ENCODE peak calls at places on chromosomes 4 and X, in five cellular contexts. R is A549, O is cardiac muscle cell, I is cardiac fibroblast, T is breast epithelium. H is an unnamed sample.

GRCh38 chrX:149903889-149904748 is 23.1 kb downstream of the MAGEA8 start:
- DNase-seq in T (no peak), R (peak), O (no peak), I (peak), H (no peak)

GRCh38 chr4:13248621-13249298 is 235.4 kb downstream of the RAB28 start:
- DNase-seq in I (peak), R (no peak), T (no peak), O (no peak), H (no peak)

GRCh38 chr4:180558427-180558826 is 1684.8 kb upstream of the TENM3 start:
- DNase-seq in O (no peak), R (no peak), I (no peak), T (no peak), H (no peak)

GRCh38 chrX:17078031-17078730 is 131.7 kb downstream of the REPS2 start:
- DNase-seq in I (no peak), T (no peak), R (no peak), O (no peak), H (no peak)

GRCh38 chrX:138128025-138128671 is 562.2 kb downstream of the ZIC3 start:
- DNase-seq in I (peak), O (peak), R (peak), T (no peak), H (peak)

GRCh38 chr4:55278316-55278715 is 67.7 kb upstream of the SRD5A3 start:
- DNase-seq in O (no peak), I (no peak), T (no peak), R (no peak), H (no peak)

GRCh38 chr4:11698846-11699590 is 270.3 kb upstream of the HS3ST1 start:
- DNase-seq in O (no peak), I (peak), R (no peak), T (no peak), H (no peak)

GRCh38 chr4:152860057-152860456 is 76.1 kb upstream of the FHDC1 start:
- DNase-seq in O (no peak), I (no peak), R (no peak), T (no peak), H (no peak)

GRCh38 chrX:155216940-155217450 is 735 bp downstream of the VBP1 start:
- DNase-seq in R (no peak), I (peak), T (no peak), O (peak), H (peak)

GRCh38 chrX:38717871-38718270 is 83.4 kb upstream of the MID1IP1 start:
- DNase-seq in R (peak), O (peak), I (peak), T (no peak), H (no peak)

GRCh38 chr4:150005537-150005936 is 72.7 kb upstream of the DCLK2 start:
- DNase-seq in I (no peak), T (no peak), R (no peak), O (no peak), H (no peak)

GRCh38 chr4:104494822-104495559 is at the start of gene CXXC4:
- DNase-seq in I (peak), O (peak), R (peak), T (peak), H (peak)

GRCh38 chr4:33722800-33723511 is 2521.4 kb downstream of the ARAP2 start:
- DNase-seq in I (peak), O (no peak), T (no peak), R (no peak), H (no peak)

GRCh38 chr4:8215641-8216442 is 16.8 kb downstream of the SH3TC1 start:
- DNase-seq in I (no peak), T (no peak), R (no peak), O (no peak), H (no peak)

GRCh38 chr4:156673483-156673882 is 298.1 kb downstream of the PDGFC start:
- DNase-seq in R (no peak), T (no peak), I (peak), O (no peak), H (no peak)

GRCh38 chrX:122092978-122093377 is 1045.6 kb downstream of the GLUD2 start:
- DNase-seq in I (no peak), O (no peak), T (no peak), R (no peak), H (no peak)

GRCh38 chr4:762211-763190 is 56.9 kb downstream of the PCGF3 start:
- DNase-seq in I (peak), O (no peak), R (no peak), T (no peak), H (no peak)

GRCh38 chr4:30717208-30718020 is 2.8 kb upstream of the PCDH7 start:
- DNase-seq in I (peak), R (peak), T (no peak), O (peak), H (peak)

GRCh38 chr4:98568896-98569663 is 89.3 kb downstream of the TSPAN5 start:
- DNase-seq in T (no peak), I (no peak), O (no peak), R (no peak), H (no peak)

GRCh38 chr4:44121210-44121609 is 327.4 kb downstream of the KCTD8 start:
- DNase-seq in O (no peak), T (no peak), I (no peak), R (no peak), H (no peak)

GRCh38 chr4:83114576-83114975 is at the start of gene PLAC8:
- DNase-seq in I (no peak), O (no peak), T (no peak), R (no peak), H (no peak)

GRCh38 chrX:154022716-154023115 is 3.0 kb upstream of the IRAK1 start:
- DNase-seq in O (no peak), T (no peak), I (no peak), R (no peak), H (no peak)

GRCh38 chr4:140673729-140674128 is 82.5 kb downstream of the TBC1D9 start:
- DNase-seq in O (no peak), T (no peak), R (no peak), I (no peak), H (no peak)

GRCh38 chr4:140672366-140672765 is 83.8 kb downstream of the TBC1D9 start:
- DNase-seq in R (no peak), T (no peak), I (no peak), O (no peak), H (no peak)

GRCh38 chr4:140681201-140681600 is 75.0 kb downstream of the TBC1D9 start:
- DNase-seq in I (no peak), T (no peak), R (no peak), O (no peak), H (no peak)

DNA sequence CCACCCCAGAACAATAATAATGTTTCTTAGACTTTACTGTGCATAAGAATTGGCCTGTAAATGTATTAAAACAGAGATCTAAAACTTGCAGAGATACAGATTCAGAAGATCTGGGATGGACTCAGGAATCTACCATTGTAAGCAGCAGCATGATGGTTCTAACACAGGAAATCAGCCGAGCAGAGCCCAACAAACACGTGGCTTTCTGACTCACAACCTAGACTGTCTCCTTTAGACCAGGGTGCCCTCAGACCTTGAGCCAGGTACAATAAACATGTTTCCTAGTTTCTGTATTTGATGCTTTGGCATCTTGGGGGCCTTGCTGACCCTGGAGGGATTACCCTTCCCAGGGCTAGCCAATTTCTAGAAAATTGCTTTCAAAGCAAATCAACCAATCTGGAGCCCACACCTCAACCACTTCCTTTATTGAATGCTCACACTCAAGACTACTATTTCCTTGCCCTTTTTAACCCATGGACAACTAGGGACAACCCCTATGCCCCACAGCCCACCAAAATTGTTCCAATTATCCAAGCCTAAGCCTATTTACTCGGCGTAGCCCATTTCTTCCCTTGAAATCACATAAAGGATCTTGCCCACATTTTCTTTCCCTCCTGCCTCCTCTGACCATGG is 80.5 kb downstream of the TBC1D9 start:
- DNase-seq in R (no peak), I (no peak), O (no peak), T (no peak), H (no peak)
- TF ChIP-seq CTCF in R (no peak), I (no peak), O (no peak), T (no peak), H (no peak)

DNA sequence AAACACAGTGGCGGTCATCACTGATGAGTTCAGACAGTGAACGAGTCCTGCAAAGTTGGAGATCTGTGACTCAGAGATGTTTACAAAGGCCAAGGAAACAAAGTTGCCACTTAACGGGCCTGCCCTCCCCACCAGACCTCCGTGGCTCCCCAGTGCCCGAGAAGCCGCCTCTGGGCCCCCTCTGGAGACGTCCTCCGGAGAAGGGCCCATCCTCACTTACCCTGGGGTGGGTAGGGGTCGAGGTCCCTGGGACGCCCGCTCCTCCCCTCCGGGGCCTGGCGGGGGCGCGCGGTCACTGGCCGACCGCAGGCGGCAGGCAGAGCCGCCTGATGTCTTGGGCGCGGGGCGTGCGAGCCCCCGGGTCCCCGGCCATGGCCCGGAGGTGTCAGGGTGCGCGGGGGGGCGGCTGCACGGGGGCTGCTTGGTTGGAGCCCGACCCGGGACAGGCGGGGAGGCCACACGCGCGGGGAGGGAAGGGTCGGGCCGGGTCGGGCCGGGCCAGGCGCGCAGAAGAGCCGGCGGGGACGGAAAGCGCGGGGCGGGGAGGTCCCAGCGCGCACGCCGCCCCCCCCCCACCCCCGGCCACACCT is 590 bp downstream of the DHRSX start:
- DNase-seq in T (no peak), I (peak), R (peak), O (peak), H (peak)
- TF ChIP-seq CTCF in T (no peak), I (no peak), R (peak), O (peak), H (no peak)

DNA sequence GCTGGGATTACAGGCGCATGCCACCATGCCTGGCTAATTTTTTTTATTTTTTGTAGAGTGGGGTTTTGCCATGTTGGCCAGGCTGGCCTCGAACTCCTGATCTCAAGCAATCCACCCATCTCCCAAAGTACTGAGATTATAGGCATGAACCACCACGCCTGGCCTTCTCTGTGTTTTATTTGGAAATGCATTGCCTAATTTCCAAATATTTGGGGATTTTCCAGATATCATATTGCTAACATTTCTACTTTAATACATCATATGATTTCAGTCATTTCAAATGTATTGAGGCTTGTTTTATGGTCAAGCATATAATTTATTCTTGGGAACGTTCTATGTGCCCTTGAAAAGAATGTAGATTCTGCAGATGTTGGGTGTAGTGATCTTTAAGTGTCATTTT is 38.8 kb downstream of the FGF2 start:
- DNase-seq in I (peak), R (no peak), O (no peak), T (no peak), H (no peak)
- TF ChIP-seq CTCF in I (no peak), R (no peak), O (no peak), T (no peak), H (no peak)

DNA sequence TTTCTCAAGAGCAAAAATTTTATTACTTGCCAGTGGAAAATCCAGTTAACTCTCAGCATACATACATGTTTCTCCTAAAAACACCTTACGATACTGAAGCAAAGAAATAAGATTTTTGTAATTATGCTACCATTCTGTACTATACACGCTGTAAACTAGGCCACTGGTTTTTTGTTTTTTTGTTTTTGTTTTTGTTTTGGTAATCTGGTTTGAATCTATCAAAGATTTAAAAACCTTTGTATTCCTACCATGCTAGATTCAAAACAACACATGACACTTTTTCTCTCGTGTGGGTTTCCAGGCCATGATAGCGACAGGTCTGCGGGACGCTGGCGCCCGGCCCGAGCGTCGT is 778 bp downstream of the TMEM192 start:
- DNase-seq in O (no peak), T (no peak), R (no peak), I (no peak), H (no peak)
- TF ChIP-seq CTCF in O (no peak), T (no peak), R (no peak), I (no peak), H (no peak)

H was measured in nephron progenitor cell.